ENCODE peak calls at places on chromosomes 6 and 20, in six cellular contexts. E is fibroblast of pulmonary artery; W is CD4-positive, alpha-beta T cell; R is epithelial cell of esophagus; Y is adrenal gland; F is IMR-90. H is an unnamed sample.

GRCh38 chr6:28589234-28589951 is 63.7 kb downstream of the GPX5 start:
- DNase-seq in W (no peak), E (peak), Y (peak), R (peak), F (peak), H (peak)

GRCh38 chr6:26232950-26233607 is 131.9 kb upstream of the BTN3A2 start:
- DNase-seq in E (peak), W (peak), R (peak), F (peak), Y (peak), H (no peak)

GRCh38 chr6:169652896-169653295 is 48.9 kb downstream of the WDR27 start:
- DNase-seq in R (no peak), F (no peak), Y (no peak), E (no peak), W (no peak), H (no peak)

GRCh38 chr20:43416591-43417228 is 41.0 kb upstream of the SRSF6 start:
- DNase-seq in F (no peak), E (no peak), Y (no peak), R (no peak), W (no peak), H (no peak)

GRCh38 chr20:56690531-56691175 is 61.5 kb downstream of the TFAP2C start:
- DNase-seq in E (no peak), R (peak), Y (no peak), W (no peak), F (no peak), H (no peak)

GRCh38 chr6:25166955-25167753 is 112.0 kb upstream of the CARMIL1 start:
- DNase-seq in W (no peak), R (no peak), F (no peak), Y (no peak), E (no peak), H (no peak)

GRCh38 chr20:57999465-58000111 is 228.9 kb downstream of the ANKRD60 start:
- DNase-seq in W (no peak), E (no peak), R (no peak), Y (peak), F (no peak), H (no peak)

GRCh38 chr20:35240914-35241293 is 14.4 kb downstream of the MMP24 start:
- DNase-seq in W (no peak), Y (no peak), R (no peak), E (no peak), F (no peak), H (no peak)

GRCh38 chr6:56073761-56074160 is 173.6 kb downstream of the COL21A1 start:
- DNase-seq in W (no peak), Y (no peak), R (no peak), F (no peak), E (peak), H (no peak)

GRCh38 chr20:51985013-51985415 is 182.7 kb upstream of the SALL4 start:
- DNase-seq in F (peak), R (peak), W (no peak), E (peak), Y (no peak), H (no peak)

GRCh38 chr6:156833755-156834154 is 56.6 kb downstream of the ARID1B start:
- DNase-seq in E (no peak), R (no peak), F (no peak), Y (no peak), W (no peak), H (no peak)

GRCh38 chr6:137950581-137950980 is 83.5 kb downstream of the TNFAIP3 start:
- DNase-seq in F (no peak), Y (no peak), E (no peak), W (no peak), R (no peak), H (no peak)

GRCh38 chr6:137942736-137943135 is 75.7 kb downstream of the TNFAIP3 start:
- DNase-seq in Y (no peak), E (no peak), R (no peak), F (no peak), W (no peak), H (no peak)

GRCh38 chr6:137949686-137950390 is 82.8 kb downstream of the TNFAIP3 start:
- DNase-seq in F (no peak), E (no peak), R (no peak), W (no peak), Y (no peak), H (no peak)

DNA sequence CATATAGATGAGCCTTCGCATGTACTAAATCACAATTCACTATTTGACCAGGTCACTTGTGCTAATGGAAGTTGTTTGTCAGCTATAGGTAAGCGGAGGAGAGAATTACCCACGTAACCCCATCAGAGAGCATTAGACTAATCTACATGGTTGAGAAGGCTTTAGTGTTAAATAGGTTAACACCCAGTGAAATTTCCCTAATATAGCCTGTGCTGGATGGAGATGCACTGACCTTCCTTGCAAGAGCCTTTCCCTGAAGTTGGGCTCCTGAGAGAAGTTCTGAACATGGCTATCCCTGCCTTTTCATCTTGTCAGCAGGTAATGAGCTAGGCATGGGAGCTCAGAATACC is 78.1 kb downstream of the TNFAIP3 start:
- DNase-seq in F (no peak), R (no peak), E (no peak), W (no peak), Y (no peak), H (no peak)
- TF ChIP-seq CTCF in F (no peak), R (no peak), E (no peak), W (peak), Y (no peak), H (no peak)

DNA sequence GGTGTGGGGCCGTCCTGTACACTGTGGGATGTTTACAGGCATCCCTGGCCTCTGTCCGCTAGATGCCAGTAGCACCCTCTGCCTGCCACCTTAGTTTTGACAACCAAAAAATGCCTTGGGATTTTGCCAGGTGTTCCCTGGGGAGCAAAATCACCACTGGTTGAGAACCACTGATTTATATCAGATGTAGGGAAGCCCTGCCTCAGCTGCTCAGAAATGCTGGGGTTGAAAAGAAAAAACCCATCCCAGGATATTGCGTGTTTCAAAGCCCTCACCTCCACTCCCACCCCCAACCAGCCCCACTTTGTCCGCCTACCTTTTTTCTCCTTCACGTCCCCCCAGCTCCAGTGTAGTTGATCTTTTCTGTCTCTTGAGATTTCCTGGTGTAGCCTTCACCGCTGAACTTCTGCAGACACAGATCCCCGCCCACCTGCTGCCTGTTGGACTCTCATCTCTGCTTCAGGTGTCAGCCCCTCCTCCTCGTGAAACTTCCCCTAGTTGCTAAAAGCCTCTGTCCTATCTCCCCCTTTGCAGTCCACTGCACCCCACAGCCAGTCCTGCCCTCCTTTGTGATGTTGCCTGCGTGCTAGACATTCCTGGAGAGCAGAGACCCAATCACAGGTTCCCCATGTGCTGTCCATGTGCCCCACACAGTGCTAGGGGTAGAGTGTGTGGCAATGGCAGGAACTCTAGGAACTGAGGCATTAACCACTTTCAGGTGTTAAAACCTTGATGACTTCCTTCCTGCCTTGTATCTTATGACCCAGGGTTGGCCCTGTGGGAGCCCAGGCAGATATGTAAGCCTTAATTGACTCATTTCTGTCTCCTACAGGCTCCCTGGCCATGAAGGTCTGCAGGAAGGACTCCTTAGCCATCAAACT is 98.9 kb downstream of the TBC1D7 start:
- DNase-seq in W (no peak), F (no peak), E (peak), Y (no peak), R (peak), H (no peak)
- TF ChIP-seq CTCF in W (no peak), F (no peak), E (no peak), Y (no peak), R (peak), H (no peak)

DNA sequence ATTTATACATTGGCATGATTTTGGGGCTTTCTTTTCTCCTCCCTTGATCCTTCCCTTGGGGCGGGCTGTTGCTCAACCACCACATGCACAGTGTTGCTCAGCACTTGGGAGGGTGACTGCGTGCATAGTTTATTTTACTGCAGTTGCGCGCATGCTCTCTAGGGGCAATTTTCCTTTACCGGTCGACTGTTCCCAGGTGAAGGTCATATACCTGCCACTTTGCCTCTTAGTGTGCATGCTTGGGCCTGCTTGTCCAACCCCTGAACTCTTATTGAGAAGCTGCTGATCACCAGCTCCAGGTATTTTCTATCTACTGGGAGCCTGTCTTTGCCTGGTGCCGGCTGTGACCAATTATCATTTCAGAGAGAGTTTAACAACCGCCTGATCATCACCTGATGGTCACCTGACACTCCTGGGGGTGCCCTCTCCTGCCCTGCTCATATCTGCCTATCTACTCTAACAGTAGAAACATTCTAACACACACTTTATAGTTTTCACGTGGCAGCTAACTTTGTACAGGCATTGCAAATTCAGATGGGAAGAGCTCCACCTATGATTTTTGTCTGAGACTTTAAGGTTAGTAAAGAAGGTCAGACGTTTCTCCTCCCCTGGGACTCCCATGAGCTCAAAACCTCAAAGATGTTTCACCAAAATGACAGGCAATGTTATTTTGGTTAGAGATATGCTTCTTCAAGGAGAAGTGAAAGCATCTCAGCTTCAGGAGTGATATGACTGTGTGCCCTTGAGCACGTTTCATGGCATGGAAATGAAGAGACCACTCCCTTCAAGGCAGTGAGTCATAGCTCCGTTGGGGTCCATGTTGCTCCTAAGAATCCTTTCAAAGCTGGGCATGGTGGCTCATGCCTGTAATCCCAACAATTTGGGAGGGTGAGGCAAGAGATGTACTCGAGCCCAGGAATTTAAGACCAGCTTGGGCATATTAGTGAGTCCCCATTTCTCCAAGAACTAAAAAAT is 227.5 kb upstream of the MYLIP start:
- DNase-seq in R (peak), Y (no peak), E (no peak), F (no peak), W (no peak), H (no peak)
- TF ChIP-seq CTCF in R (no peak), Y (no peak), E (no peak), F (no peak), W (no peak), H (no peak)

GRCh38 chr6:95654176-95654575 is 76.8 kb downstream of the MANEA start:
- DNase-seq in F (no peak), W (no peak), Y (no peak), E (no peak), R (no peak), H (no peak)

GRCh38 chr6:95649451-95649850 is 72.1 kb downstream of the MANEA start:
- DNase-seq in Y (no peak), R (no peak), E (no peak), F (no peak), W (no peak), H (no peak)

GRCh38 chr6:95648636-95649035 is 71.3 kb downstream of the MANEA start:
- DNase-seq in W (no peak), F (no peak), R (peak), E (no peak), Y (no peak), H (no peak)
- TF ChIP-seq CTCF in W (no peak), F (no peak), R (no peak), E (no peak), Y (no peak), H (no peak)

DNA sequence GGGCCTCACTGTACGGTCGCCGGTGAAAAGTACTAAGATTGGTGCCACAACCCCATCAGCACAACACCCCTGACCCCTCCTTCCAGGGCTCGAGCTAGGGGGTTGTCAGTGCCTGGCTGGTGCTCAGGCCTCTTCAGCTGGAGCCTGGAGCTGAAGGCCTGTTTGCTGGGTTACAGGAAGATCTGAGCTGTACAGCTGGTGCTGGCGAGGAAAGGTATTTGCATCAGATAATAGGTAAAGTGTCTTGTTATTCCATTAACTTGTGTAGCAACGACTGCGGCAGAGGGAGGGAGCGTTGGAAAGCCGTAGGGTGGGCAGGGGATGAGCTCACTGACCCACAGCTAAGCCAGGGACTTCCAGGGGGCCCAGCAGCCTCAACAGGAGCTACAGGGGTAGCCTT is 15.8 kb upstream of the SIRPA start:
- DNase-seq in R (no peak), W (no peak), F (no peak), Y (no peak), E (no peak), H (no peak)
- TF ChIP-seq CTCF in R (no peak), W (no peak), F (no peak), Y (no peak), E (no peak), H (no peak)